ENCODE peak calls at places on chromosomes 7 and 10, in eight cellular contexts. K, S, W, U, Z, G, R and Q are unnamed samples. For H3K36me3, the result is how much of the 10 kb centered on the place peaks cover.

GRCh38 chr7:158139499-158139898 is 448.1 kb downstream of the PTPRN2 start:
- DNase-seq in U (no peak), G (peak), W (no peak), S (no peak), K (no peak), Z (no peak), R (no peak), Q (no peak)

GRCh38 chr7:156095908-156096539 is 283.8 kb upstream of the SHH start:
- DNase-seq in K (no peak), G (no peak), U (no peak), S (peak), W (no peak), Z (no peak), R (no peak), Q (no peak)

GRCh38 chr7:3112499-3113134 is 69.0 kb upstream of the CARD11 start:
- DNase-seq in K (no peak), U (no peak), Z (no peak), G (no peak), S (no peak), W (no peak), R (no peak), Q (no peak)

GRCh38 chr10:119406888-119407777 is 135.4 kb downstream of the RGS10 start:
- DNase-seq in W (no peak), U (no peak), K (no peak), G (no peak), S (peak), R (no peak), Z (no peak), Q (no peak)

GRCh38 chr10:94403823-94404228 is 1.5 kb downstream of the TBC1D12 start:
- DNase-seq in Z (no peak), R (no peak), S (no peak), U (no peak), W (no peak), G (no peak), K (no peak), Q (no peak)

GRCh38 chr7:111931016-111931517 is 275.1 kb downstream of the DOCK4 start:
- DNase-seq in K (no peak), U (no peak), G (no peak), S (no peak), R (no peak), W (no peak), Z (no peak), Q (no peak)

GRCh38 chr10:117188399-117188798 is 8.9 kb upstream of the KCNK18 start:
- DNase-seq in U (no peak), Z (no peak), S (no peak), K (no peak), G (no peak), W (no peak), R (no peak), Q (no peak)

GRCh38 chr7:73699370-73700069 is 16.1 kb downstream of the BUD23 start:
- DNase-seq in K (no peak), Z (no peak), W (peak), S (no peak), R (no peak), G (no peak), U (no peak), Q (peak)

GRCh38 chr7:18356195-18356645 is 139.3 kb upstream of the HDAC9 start:
- DNase-seq in G (no peak), S (peak), Z (no peak), W (peak), K (peak), U (no peak), R (no peak), Q (peak)

GRCh38 chr10:115915429-115915828 is 357.6 kb downstream of the GFRA1 start:
- DNase-seq in K (no peak), W (no peak), S (no peak), Z (no peak), R (no peak), G (no peak), U (no peak), Q (no peak)

GRCh38 chr10:92124020-92124419 is 166.9 kb downstream of the CPEB3 start:
- DNase-seq in Z (no peak), G (no peak), K (no peak), U (peak), W (no peak), R (no peak), S (no peak), Q (no peak)

GRCh38 chr10:74640134-74640533 is 186.3 kb upstream of the KAT6B start:
- DNase-seq in G (no peak), S (peak), R (no peak), W (no peak), Z (no peak), U (no peak), K (no peak), Q (no peak)

DNA sequence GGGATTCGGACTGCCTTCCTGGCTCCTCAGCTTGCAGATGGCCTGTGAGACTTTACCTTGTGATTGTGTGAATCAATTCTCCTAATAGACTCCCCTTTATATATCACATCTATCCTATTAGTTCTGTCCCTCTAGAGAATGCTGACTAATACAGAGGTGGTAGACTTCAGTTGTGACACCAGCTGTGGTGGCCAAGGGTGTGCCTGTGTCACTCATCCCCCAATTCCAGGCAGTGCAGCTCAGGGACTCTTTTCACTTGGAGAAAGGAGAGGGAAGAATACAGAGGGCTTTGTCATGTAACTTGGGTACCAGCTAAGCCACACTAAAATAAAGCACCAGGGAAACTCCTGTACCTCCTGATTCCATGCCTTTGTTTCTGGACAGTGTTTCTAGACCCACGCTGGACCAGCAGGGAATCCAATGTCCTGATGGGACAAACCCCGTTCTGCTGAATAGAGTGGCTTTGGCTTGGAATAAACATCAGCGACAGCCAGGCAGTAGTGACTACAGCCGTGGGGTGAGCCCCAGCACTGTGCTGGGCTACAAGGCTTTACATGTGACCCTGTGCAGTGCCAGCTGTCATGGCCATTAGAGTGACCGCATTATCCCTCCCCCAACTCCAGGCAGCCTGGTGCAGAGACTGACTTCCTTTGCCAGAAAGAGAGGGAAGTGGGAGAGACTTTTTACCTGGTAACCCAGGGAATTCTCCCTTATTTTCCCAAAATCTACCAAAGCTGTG is 233.6 kb downstream of the ANK3 start:
- DNase-seq in W (no peak), R (no peak), Z (no peak), G (no peak), S (no peak), K (no peak), U (no peak), Q (no peak)
- H3K4me3 ChIP-seq in W (no peak), R (no peak), Z (no peak), G (no peak), S (no peak), K (no peak), U (no peak), Q (no peak)

GRCh38 chr7:1946025-1946424 is 275.9 kb downstream of the ELFN1 start:
- DNase-seq in W (no peak), Z (no peak), K (no peak), R (no peak), U (peak), S (no peak), G (peak), Q (no peak)
- H3K36me3 ChIP-seq in W (under half), Z (under half), K (under half), R (under half), U (under half), S (under half), G (under half), Q (under half)

GRCh38 chr10:52276163-52276562 is 37.9 kb upstream of the DKK1 start:
- DNase-seq in R (no peak), W (no peak), K (no peak), S (no peak), U (no peak), Z (no peak), G (no peak), Q (no peak)
- H3K27ac ChIP-seq in R (no peak), W (no peak), K (no peak), S (no peak), U (no peak), Z (no peak), G (no peak), Q (no peak)

DNA sequence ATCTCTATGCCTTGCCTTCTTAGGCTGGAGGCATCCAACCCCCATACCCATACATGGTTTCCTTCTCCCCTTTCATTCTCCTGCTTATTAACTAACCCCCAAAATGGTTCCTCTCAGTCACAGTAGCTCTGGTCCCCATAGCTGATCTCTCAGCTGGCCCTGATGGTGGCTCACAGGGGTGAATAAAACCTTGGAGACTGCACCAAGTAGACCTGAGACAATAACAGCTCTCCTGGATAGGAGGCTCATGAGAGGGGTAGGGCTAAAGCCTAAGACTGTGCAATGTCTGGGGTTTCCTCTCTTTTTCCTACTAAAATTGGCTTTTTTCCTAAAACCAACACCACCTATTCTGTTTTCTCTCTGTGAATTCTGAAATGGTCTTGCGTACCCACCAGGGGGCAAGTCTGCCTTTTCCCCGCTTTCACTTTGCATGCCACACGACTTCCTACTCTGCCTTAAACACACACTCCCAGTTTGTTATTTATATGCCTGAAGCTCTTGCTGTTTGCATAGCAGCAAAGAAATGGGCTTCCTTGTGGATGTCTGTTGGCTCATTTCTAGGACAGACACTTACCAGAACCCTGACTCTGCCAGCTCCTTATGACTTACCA is 18.4 kb upstream of the PON1 start:
- DNase-seq in W (no peak), R (no peak), Z (no peak), S (no peak), K (no peak), U (no peak), G (no peak), Q (no peak)
- H3K4me3 ChIP-seq in W (no peak), R (no peak), Z (no peak), S (no peak), K (no peak), U (no peak), G (no peak), Q (no peak)

DNA sequence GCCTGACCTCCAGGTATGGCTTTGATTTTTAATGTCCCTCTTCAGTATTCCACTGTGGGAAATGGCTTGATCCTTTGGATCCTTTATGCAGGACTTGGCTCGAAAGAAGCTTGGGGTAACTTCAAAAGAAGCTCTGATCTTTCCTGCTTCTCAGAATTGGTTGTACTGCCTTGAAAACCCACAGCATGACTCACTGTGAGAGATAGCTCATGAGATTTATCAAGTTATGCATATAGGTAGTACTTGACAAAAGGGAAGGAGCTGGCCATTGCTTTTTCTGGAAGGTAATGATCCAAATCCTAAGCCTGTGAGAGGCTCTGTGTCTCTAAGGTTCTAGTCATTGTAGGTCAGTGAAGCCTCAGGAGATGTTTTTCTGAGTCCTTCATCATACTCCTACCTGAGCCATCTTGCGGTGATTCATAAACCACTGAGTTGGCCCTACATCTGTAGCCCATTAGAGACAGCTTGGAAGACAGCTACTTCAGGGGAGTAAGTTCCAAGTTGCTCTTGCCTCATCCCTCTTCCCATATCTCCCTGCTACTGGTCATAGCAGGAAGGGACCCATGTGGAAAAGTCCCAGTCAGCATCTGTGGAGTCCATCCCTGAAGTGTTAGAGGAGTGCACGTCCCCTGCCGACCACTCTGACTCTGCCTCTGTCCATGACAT is 36.7 kb upstream of the NFKB2 start:
- DNase-seq in W (no peak), G (no peak), K (no peak), U (no peak), R (no peak), Z (no peak), S (no peak), Q (no peak)
- H3K36me3 ChIP-seq in W (under half), G (under half), K (under half), U (under half), R (half or more), Z (half or more), S (half or more), Q (under half)

DNA sequence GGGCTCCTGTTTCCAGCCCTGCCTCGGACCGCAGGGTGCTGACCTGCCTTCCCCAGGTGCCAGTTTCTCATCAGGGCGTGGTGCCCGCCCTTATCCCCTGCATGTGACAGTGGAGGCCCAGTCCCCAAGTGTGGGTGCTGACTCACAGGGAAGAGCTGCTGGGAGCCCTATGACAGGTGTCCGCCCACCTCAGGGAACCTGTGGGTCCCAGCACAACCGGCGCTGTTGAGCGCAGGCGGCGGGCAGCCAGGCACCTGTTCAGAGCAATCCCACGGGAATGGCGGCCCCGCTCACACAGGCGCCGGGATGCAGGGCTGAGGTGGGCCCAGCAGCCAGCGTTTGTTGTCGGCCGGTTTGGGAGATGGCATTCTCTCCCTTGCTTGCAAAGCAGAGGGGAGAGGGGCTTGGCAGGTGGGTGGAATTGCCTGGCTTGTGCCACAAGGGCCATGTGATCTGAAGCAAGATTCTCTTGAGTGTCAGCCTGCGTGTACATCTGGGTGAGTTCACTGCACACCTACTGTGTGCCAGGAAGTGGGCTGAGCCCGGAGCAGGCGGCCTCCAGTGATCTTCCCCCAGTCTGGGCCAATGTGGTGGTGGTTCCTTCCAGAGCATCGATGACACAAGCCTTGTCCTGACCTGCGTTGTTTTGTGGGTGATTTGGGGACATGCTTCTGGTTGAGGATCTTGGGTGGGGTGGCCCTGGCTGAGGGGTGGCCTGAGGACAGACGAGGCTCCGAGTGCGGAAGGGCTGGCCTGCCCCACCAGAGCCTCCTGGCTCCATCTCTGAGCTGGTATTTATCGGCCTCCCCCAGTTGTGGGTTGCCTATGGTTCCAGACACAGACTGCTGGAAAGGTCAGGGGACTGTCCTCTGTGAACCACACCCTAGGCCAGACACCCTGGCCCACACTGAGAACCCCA is 2.4 kb downstream of the PWWP2B start:
- DNase-seq in W (peak), G (no peak), U (peak), Z (no peak), R (no peak), S (no peak), K (no peak), Q (no peak)
- H3K27ac ChIP-seq in W (no peak), G (no peak), U (peak), Z (no peak), R (no peak), S (no peak), K (no peak), Q (no peak)

GRCh38 chr7:143287321-143287934 is 723 bp upstream of the CASP2 start:
- DNase-seq in W (no peak), U (no peak), K (no peak), Z (no peak), G (no peak), R (no peak), S (peak), Q (no peak)
- H3K4me3 ChIP-seq in W (peak), U (no peak), K (peak), Z (peak), G (peak), R (peak), S (peak), Q (peak)